ENCODE peak calls at places on chromosomes 3 and 15, in ten cellular contexts. One of them, this sample, is unnamed.

GRCh38 chr3:14462738-14463137 is 60.3 kb downstream of the SLC6A6 start:
- DNase-seq in tibial nerve: no peak
- DNase-seq in NB4: no peak
- DNase-seq in ovary: no peak
- DNase-seq in uterus: no peak
- DNase-seq in transverse colon: no peak
- DNase-seq in body of pancreas: no peak
- DNase-seq in heart left ventricle: no peak
- DNase-seq in GM12891: no peak
- DNase-seq in K562: no peak
- DNase-seq in this sample: no peak

GRCh38 chr3:125281411-125281810 is 68.9 kb upstream of the SLC12A8 start:
- DNase-seq in transverse colon: no peak
- DNase-seq in uterus: no peak
- DNase-seq in body of pancreas: no peak
- DNase-seq in NB4: no peak
- DNase-seq in ovary: no peak
- DNase-seq in heart left ventricle: no peak
- DNase-seq in GM12891: no peak
- DNase-seq in tibial nerve: no peak
- DNase-seq in K562: no peak
- DNase-seq in this sample: no peak

GRCh38 chr3:193869221-193870201 is 266.4 kb upstream of the HES1 start:
- DNase-seq in heart left ventricle: peak; percentile 43
- DNase-seq in K562: peak; percentile 33
- DNase-seq in GM12891: no peak
- DNase-seq in tibial nerve: no peak
- DNase-seq in uterus: no peak
- DNase-seq in ovary: peak; percentile 24
- DNase-seq in transverse colon: no peak
- DNase-seq in body of pancreas: no peak
- DNase-seq in NB4: peak; percentile 92
- DNase-seq in this sample: no peak

GRCh38 chr3:113150253-113150652 is 61.1 kb upstream of the BOC start:
- DNase-seq in heart left ventricle: no peak
- DNase-seq in body of pancreas: no peak
- DNase-seq in NB4: no peak
- DNase-seq in uterus: no peak
- DNase-seq in ovary: no peak
- DNase-seq in tibial nerve: no peak
- DNase-seq in GM12891: no peak
- DNase-seq in transverse colon: no peak
- DNase-seq in K562: no peak
- DNase-seq in this sample: no peak

GRCh38 chr3:77460326-77460725 is 420.4 kb downstream of the ROBO2 start:
- DNase-seq in ovary: no peak
- DNase-seq in NB4: no peak
- DNase-seq in heart left ventricle: no peak
- DNase-seq in body of pancreas: no peak
- DNase-seq in K562: no peak
- DNase-seq in transverse colon: no peak
- DNase-seq in GM12891: no peak
- DNase-seq in tibial nerve: no peak
- DNase-seq in uterus: no peak
- DNase-seq in this sample: no peak

GRCh38 chr3:195717852-195718476 is 2.8 kb upstream of the MUC20 start:
- DNase-seq in tibial nerve: no peak
- DNase-seq in body of pancreas: no peak
- DNase-seq in NB4: no peak
- DNase-seq in transverse colon: no peak
- DNase-seq in K562: no peak
- DNase-seq in uterus: no peak
- DNase-seq in ovary: no peak
- DNase-seq in GM12891: no peak
- DNase-seq in heart left ventricle: no peak
- DNase-seq in this sample: no peak

GRCh38 chr3:180421711-180422110 is 180.3 kb upstream of the TTC14 start:
- DNase-seq in GM12891: no peak
- DNase-seq in NB4: no peak
- DNase-seq in K562: no peak
- DNase-seq in uterus: no peak
- DNase-seq in ovary: no peak
- DNase-seq in transverse colon: no peak
- DNase-seq in heart left ventricle: no peak
- DNase-seq in body of pancreas: no peak
- DNase-seq in tibial nerve: no peak
- DNase-seq in this sample: no peak

GRCh38 chr15:62779041-62779810 is 263.3 kb upstream of the TPM1 start:
- DNase-seq in transverse colon: no peak
- DNase-seq in K562: no peak
- DNase-seq in uterus: no peak
- DNase-seq in heart left ventricle: peak; percentile 42
- DNase-seq in tibial nerve: peak; percentile 58
- DNase-seq in body of pancreas: peak; percentile 24
- DNase-seq in NB4: no peak
- DNase-seq in ovary: peak; percentile 61
- DNase-seq in GM12891: no peak
- DNase-seq in this sample: peak; percentile 60

GRCh38 chr15:31292391-31293020 is 34.1 kb upstream of the KLF13 start:
- DNase-seq in GM12891: no peak
- DNase-seq in transverse colon: no peak
- DNase-seq in heart left ventricle: peak; percentile 21
- DNase-seq in body of pancreas: no peak
- DNase-seq in tibial nerve: no peak
- DNase-seq in ovary: no peak
- DNase-seq in NB4: no peak
- DNase-seq in uterus: no peak
- DNase-seq in K562: no peak
- DNase-seq in this sample: peak; percentile 81

GRCh38 chr15:70152070-70152480 is 54.4 kb upstream of the TLE3 start:
- DNase-seq in K562: no peak
- DNase-seq in tibial nerve: no peak
- DNase-seq in transverse colon: no peak
- DNase-seq in uterus: no peak
- DNase-seq in GM12891: no peak
- DNase-seq in NB4: peak; percentile 93
- DNase-seq in body of pancreas: peak; percentile 91
- DNase-seq in heart left ventricle: peak; percentile 42
- DNase-seq in ovary: no peak
- DNase-seq in this sample: no peak

GRCh38 chr3:193788189-193788946 is 195.4 kb downstream of the OPA1 start:
- DNase-seq in transverse colon: peak; percentile 54
- DNase-seq in body of pancreas: peak; percentile 77
- DNase-seq in ovary: peak; percentile 55
- DNase-seq in NB4: peak; percentile 74
- DNase-seq in K562: peak; percentile 83
- DNase-seq in tibial nerve: peak; percentile 41
- DNase-seq in uterus: peak; percentile 41
- DNase-seq in heart left ventricle: peak; percentile 73
- DNase-seq in GM12891: peak; percentile 78
- DNase-seq in this sample: peak; percentile 68

GRCh38 chr3:45462522-45463262 is 74.3 kb downstream of the LARS2 start:
- DNase-seq in transverse colon: no peak
- DNase-seq in ovary: no peak
- DNase-seq in tibial nerve: no peak
- DNase-seq in NB4: peak; percentile 38
- DNase-seq in uterus: no peak
- DNase-seq in body of pancreas: no peak
- DNase-seq in K562: no peak
- DNase-seq in heart left ventricle: no peak
- DNase-seq in GM12891: peak; percentile 15
- DNase-seq in this sample: no peak

GRCh38 chr3:236881-237280 is 40.3 kb downstream of the CHL1 start:
- DNase-seq in heart left ventricle: no peak
- DNase-seq in K562: no peak
- DNase-seq in GM12891: no peak
- DNase-seq in tibial nerve: no peak
- DNase-seq in NB4: no peak
- DNase-seq in body of pancreas: no peak
- DNase-seq in transverse colon: no peak
- DNase-seq in uterus: no peak
- DNase-seq in ovary: no peak
- DNase-seq in this sample: no peak

DNA sequence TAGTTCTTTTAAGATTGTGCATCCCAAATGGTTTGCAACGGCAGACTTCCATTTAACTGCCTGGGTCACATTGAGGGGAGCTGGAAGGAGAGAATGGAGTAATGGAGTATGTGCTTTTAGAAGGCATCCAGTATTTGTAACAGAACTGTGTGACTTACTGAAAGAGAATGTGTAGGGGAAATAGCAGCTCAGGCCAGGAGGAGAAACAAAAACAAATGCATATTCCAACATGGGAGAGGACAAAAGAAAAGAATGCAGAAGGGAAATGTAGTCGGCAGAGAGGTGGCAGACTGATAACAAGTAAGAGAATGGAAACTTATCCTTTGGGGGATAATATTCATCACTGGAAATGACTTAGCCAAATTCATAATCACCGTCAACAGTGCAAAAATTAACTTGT is 294.8 kb upstream of the SGO1 start:
- DNase-seq in body of pancreas: no peak
- DNase-seq in ovary: no peak
- DNase-seq in tibial nerve: no peak
- DNase-seq in transverse colon: no peak
- DNase-seq in NB4: no peak
- DNase-seq in K562: no peak
- DNase-seq in uterus: no peak
- DNase-seq in GM12891: no peak
- DNase-seq in heart left ventricle: no peak
- DNase-seq in this sample: no peak
- TF ChIP-seq POLR2A in body of pancreas: no peak
- TF ChIP-seq POLR2A in ovary: no peak
- TF ChIP-seq POLR2A in tibial nerve: no peak
- TF ChIP-seq POLR2A in transverse colon: no peak
- TF ChIP-seq POLR2A in NB4: no peak
- TF ChIP-seq POLR2A in K562: no peak
- TF ChIP-seq POLR2A in uterus: no peak
- TF ChIP-seq POLR2A in GM12891: no peak
- TF ChIP-seq POLR2A in heart left ventricle: no peak
- TF ChIP-seq POLR2A in this sample: no peak

GRCh38 chr15:88467073-88467934 is at the start of the genes MRPL46 and MRPS11:
- DNase-seq in uterus: peak; percentile 87
- DNase-seq in transverse colon: peak; percentile 91
- DNase-seq in heart left ventricle: peak; percentile 91
- DNase-seq in K562: peak; percentile 91
- DNase-seq in tibial nerve: peak; percentile 92
- DNase-seq in body of pancreas: peak; percentile 92
- DNase-seq in ovary: peak; percentile 87
- DNase-seq in NB4: peak; percentile 90
- DNase-seq in GM12891: peak; percentile 75
- DNase-seq in this sample: peak; percentile 94
- TF ChIP-seq POLR2A in uterus: peak; percentile 17
- TF ChIP-seq POLR2A in transverse colon: peak; percentile 61
- TF ChIP-seq POLR2A in heart left ventricle: peak; percentile 23
- TF ChIP-seq POLR2A in K562: peak; percentile 87
- TF ChIP-seq POLR2A in tibial nerve: no peak
- TF ChIP-seq POLR2A in body of pancreas: peak; percentile 64
- TF ChIP-seq POLR2A in ovary: peak; percentile 20
- TF ChIP-seq POLR2A in NB4: peak; percentile 70
- TF ChIP-seq POLR2A in GM12891: peak; percentile 89
- TF ChIP-seq POLR2A in this sample: no peak

DNA sequence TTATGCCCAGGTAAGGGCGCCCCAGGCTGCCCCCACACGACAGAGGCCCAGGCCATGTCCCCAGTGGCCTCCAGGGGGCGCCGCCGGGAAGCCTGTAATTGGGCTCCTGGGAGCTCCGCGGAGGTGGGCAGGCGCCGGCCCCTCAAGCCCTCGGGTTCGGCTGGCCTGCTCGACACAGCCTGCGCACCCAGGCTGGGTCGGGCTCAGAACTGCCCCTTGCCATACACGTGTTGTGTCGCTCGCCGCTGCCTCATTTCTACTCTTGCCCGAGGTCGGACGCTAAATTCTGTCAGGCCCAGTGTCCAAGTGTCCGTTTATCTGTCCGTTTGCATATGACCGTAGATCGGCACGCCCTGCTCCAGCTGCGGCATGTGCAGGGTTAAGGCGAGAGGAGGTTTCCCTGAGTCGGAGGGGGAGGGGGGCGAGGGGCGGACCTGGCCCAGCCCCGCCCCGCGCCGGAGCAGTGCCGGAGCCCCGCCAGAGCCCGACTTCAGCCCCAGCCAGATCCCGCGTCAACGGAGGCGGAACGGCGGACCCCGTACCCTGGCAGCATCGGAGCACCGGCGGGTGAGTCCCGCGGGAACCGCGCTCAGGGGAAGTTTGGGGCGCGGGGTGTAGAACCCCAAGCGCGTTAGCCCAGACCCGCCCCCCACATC is at the start of gene KLHDC8B:
- DNase-seq in tibial nerve: peak; percentile 76
- DNase-seq in ovary: peak; percentile 90
- DNase-seq in heart left ventricle: peak; percentile 92
- DNase-seq in transverse colon: peak; percentile 89
- DNase-seq in body of pancreas: peak; percentile 86
- DNase-seq in GM12891: peak; percentile 94
- DNase-seq in NB4: peak; percentile 85
- DNase-seq in uterus: peak; percentile 88
- DNase-seq in K562: peak; percentile 90
- DNase-seq in this sample: peak; percentile 91
- TF ChIP-seq POLR2A in tibial nerve: no peak
- TF ChIP-seq POLR2A in ovary: peak; percentile 68
- TF ChIP-seq POLR2A in heart left ventricle: peak; percentile 81
- TF ChIP-seq POLR2A in transverse colon: peak; percentile 50
- TF ChIP-seq POLR2A in body of pancreas: peak; percentile 52
- TF ChIP-seq POLR2A in GM12891: no peak
- TF ChIP-seq POLR2A in NB4: no peak
- TF ChIP-seq POLR2A in uterus: peak; percentile 57
- TF ChIP-seq POLR2A in K562: peak; percentile 65
- TF ChIP-seq POLR2A in this sample: no peak

GRCh38 chr3:4778740-4779139 is 200.5 kb upstream of the BHLHE40 start:
- DNase-seq in GM12891: no peak
- DNase-seq in uterus: no peak
- DNase-seq in tibial nerve: no peak
- DNase-seq in ovary: no peak
- DNase-seq in transverse colon: no peak
- DNase-seq in heart left ventricle: no peak
- DNase-seq in K562: no peak
- DNase-seq in body of pancreas: no peak
- DNase-seq in NB4: no peak
- DNase-seq in this sample: no peak

GRCh38 chr3:4778119-4778518 is 201.1 kb upstream of the BHLHE40 start:
- DNase-seq in ovary: no peak
- DNase-seq in tibial nerve: no peak
- DNase-seq in body of pancreas: no peak
- DNase-seq in transverse colon: no peak
- DNase-seq in GM12891: no peak
- DNase-seq in heart left ventricle: no peak
- DNase-seq in NB4: no peak
- DNase-seq in uterus: no peak
- DNase-seq in K562: no peak
- DNase-seq in this sample: no peak

GRCh38 chr3:4785551-4785950 is 193.7 kb upstream of the BHLHE40 start:
- DNase-seq in heart left ventricle: no peak
- DNase-seq in body of pancreas: no peak
- DNase-seq in ovary: no peak
- DNase-seq in tibial nerve: no peak
- DNase-seq in K562: no peak
- DNase-seq in uterus: no peak
- DNase-seq in transverse colon: no peak
- DNase-seq in NB4: no peak
- DNase-seq in GM12891: no peak
- DNase-seq in this sample: no peak

GRCh38 chr3:4780545-4780957 is 198.7 kb upstream of the BHLHE40 start:
- DNase-seq in body of pancreas: no peak
- DNase-seq in transverse colon: no peak
- DNase-seq in K562: no peak
- DNase-seq in ovary: no peak
- DNase-seq in GM12891: no peak
- DNase-seq in NB4: no peak
- DNase-seq in uterus: no peak
- DNase-seq in heart left ventricle: no peak
- DNase-seq in tibial nerve: no peak
- DNase-seq in this sample: no peak

GRCh38 chr3:4782095-4782494 is 197.1 kb upstream of the BHLHE40 start:
- DNase-seq in uterus: no peak
- DNase-seq in ovary: no peak
- DNase-seq in GM12891: no peak
- DNase-seq in heart left ventricle: no peak
- DNase-seq in tibial nerve: no peak
- DNase-seq in body of pancreas: no peak
- DNase-seq in NB4: no peak
- DNase-seq in K562: no peak
- DNase-seq in transverse colon: no peak
- DNase-seq in this sample: no peak
- TF ChIP-seq POLR2A in uterus: no peak
- TF ChIP-seq POLR2A in ovary: no peak
- TF ChIP-seq POLR2A in GM12891: no peak
- TF ChIP-seq POLR2A in heart left ventricle: no peak
- TF ChIP-seq POLR2A in tibial nerve: no peak
- TF ChIP-seq POLR2A in body of pancreas: no peak
- TF ChIP-seq POLR2A in NB4: no peak
- TF ChIP-seq POLR2A in K562: no peak
- TF ChIP-seq POLR2A in transverse colon: no peak
- TF ChIP-seq POLR2A in this sample: no peak